ENCODE peak calls at places on chromosomes 6 and 20, in nine cellular contexts. One of them, this sample, is unnamed.

GRCh38 chr20:58054744-58055373 is 173.6 kb downstream of the ANKRD60 start:
- DNase-seq in activated B cell treated with CpG ODN at 0.5 μM for 24 hours: no peak
- DNase-seq in RWPE1: no peak
- DNase-seq in A549: no peak
- DNase-seq in psoas muscle: peak
- DNase-seq in mesothelial cell of epicardium: no peak
- DNase-seq in DND-41: no peak
- DNase-seq in Calu3: no peak
- DNase-seq in coronary artery: peak
- DNase-seq in this sample: no peak

GRCh38 chr20:64044484-64045247 is 4.8 kb downstream of the SOX18 start:
- DNase-seq in activated B cell treated with CpG ODN at 0.5 μM for 24 hours: no peak
- DNase-seq in RWPE1: peak
- DNase-seq in A549: peak
- DNase-seq in psoas muscle: no peak
- DNase-seq in mesothelial cell of epicardium: no peak
- DNase-seq in DND-41: no peak
- DNase-seq in Calu3: peak
- DNase-seq in coronary artery: no peak
- DNase-seq in this sample: no peak

GRCh38 chr6:151765444-151765886 is 42.0 kb upstream of the ESR1 start:
- DNase-seq in activated B cell treated with CpG ODN at 0.5 μM for 24 hours: no peak
- DNase-seq in RWPE1: peak
- DNase-seq in A549: peak
- DNase-seq in psoas muscle: no peak
- DNase-seq in mesothelial cell of epicardium: no peak
- DNase-seq in DND-41: peak
- DNase-seq in Calu3: peak
- DNase-seq in coronary artery: no peak
- DNase-seq in this sample: no peak

GRCh38 chr20:49942303-49942702 is 6.1 kb downstream of the RNF114 start:
- DNase-seq in activated B cell treated with CpG ODN at 0.5 μM for 24 hours: no peak
- DNase-seq in RWPE1: no peak
- DNase-seq in A549: no peak
- DNase-seq in psoas muscle: no peak
- DNase-seq in mesothelial cell of epicardium: no peak
- DNase-seq in DND-41: no peak
- DNase-seq in Calu3: no peak
- DNase-seq in coronary artery: no peak
- DNase-seq in this sample: no peak

GRCh38 chr6:37141291-37142046 is 28.5 kb upstream of the PIM1 start:
- DNase-seq in activated B cell treated with CpG ODN at 0.5 μM for 24 hours: no peak
- DNase-seq in RWPE1: no peak
- DNase-seq in A549: no peak
- DNase-seq in psoas muscle: no peak
- DNase-seq in mesothelial cell of epicardium: no peak
- DNase-seq in DND-41: no peak
- DNase-seq in Calu3: no peak
- DNase-seq in coronary artery: no peak
- DNase-seq in this sample: no peak

GRCh38 chr6:151436814-151437213 is 15.1 kb downstream of the RMND1 start:
- DNase-seq in activated B cell treated with CpG ODN at 0.5 μM for 24 hours: no peak
- DNase-seq in RWPE1: no peak
- DNase-seq in A549: no peak
- DNase-seq in psoas muscle: no peak
- DNase-seq in mesothelial cell of epicardium: no peak
- DNase-seq in DND-41: no peak
- DNase-seq in Calu3: no peak
- DNase-seq in coronary artery: no peak
- DNase-seq in this sample: no peak

GRCh38 chr20:63326314-63327228 is 33.6 kb downstream of the COL20A1 start:
- DNase-seq in activated B cell treated with CpG ODN at 0.5 μM for 24 hours: no peak
- DNase-seq in RWPE1: no peak
- DNase-seq in A549: no peak
- DNase-seq in psoas muscle: peak
- DNase-seq in mesothelial cell of epicardium: no peak
- DNase-seq in DND-41: no peak
- DNase-seq in Calu3: no peak
- DNase-seq in coronary artery: no peak
- DNase-seq in this sample: peak

GRCh38 chr6:40807484-40807883 is 220.3 kb upstream of the LRFN2 start:
- DNase-seq in activated B cell treated with CpG ODN at 0.5 μM for 24 hours: no peak
- DNase-seq in RWPE1: no peak
- DNase-seq in A549: no peak
- DNase-seq in psoas muscle: no peak
- DNase-seq in mesothelial cell of epicardium: no peak
- DNase-seq in DND-41: no peak
- DNase-seq in Calu3: no peak
- DNase-seq in coronary artery: no peak
- DNase-seq in this sample: no peak

GRCh38 chr20:62864207-62864606 is 2.6 kb upstream of the TCFL5 start:
- DNase-seq in activated B cell treated with CpG ODN at 0.5 μM for 24 hours: no peak
- DNase-seq in RWPE1: no peak
- DNase-seq in A549: no peak
- DNase-seq in psoas muscle: no peak
- DNase-seq in mesothelial cell of epicardium: no peak
- DNase-seq in DND-41: no peak
- DNase-seq in Calu3: no peak
- DNase-seq in coronary artery: no peak
- DNase-seq in this sample: no peak

GRCh38 chr6:44464527-44465310 is 77.2 kb downstream of the CDC5L start:
- DNase-seq in activated B cell treated with CpG ODN at 0.5 μM for 24 hours: no peak
- DNase-seq in RWPE1: no peak
- DNase-seq in A549: no peak
- DNase-seq in psoas muscle: no peak
- DNase-seq in mesothelial cell of epicardium: no peak
- DNase-seq in DND-41: no peak
- DNase-seq in Calu3: no peak
- DNase-seq in coronary artery: no peak
- DNase-seq in this sample: no peak

GRCh38 chr6:63352587-63353281 is 33.0 kb upstream of the LGSN start:
- DNase-seq in activated B cell treated with CpG ODN at 0.5 μM for 24 hours: no peak
- DNase-seq in RWPE1: peak
- DNase-seq in A549: no peak
- DNase-seq in psoas muscle: no peak
- DNase-seq in mesothelial cell of epicardium: peak
- DNase-seq in DND-41: no peak
- DNase-seq in Calu3: peak
- DNase-seq in coronary artery: no peak
- DNase-seq in this sample: no peak

GRCh38 chr6:111995409-111995808 is 58.5 kb upstream of the CCN6 start:
- DNase-seq in activated B cell treated with CpG ODN at 0.5 μM for 24 hours: no peak
- DNase-seq in RWPE1: no peak
- DNase-seq in A549: no peak
- DNase-seq in psoas muscle: no peak
- DNase-seq in mesothelial cell of epicardium: no peak
- DNase-seq in DND-41: no peak
- DNase-seq in Calu3: no peak
- DNase-seq in coronary artery: no peak
- DNase-seq in this sample: no peak

GRCh38 chr6:32882879-32883250 is 28.9 kb downstream of the PSMB9 start:
- DNase-seq in activated B cell treated with CpG ODN at 0.5 μM for 24 hours: no peak
- DNase-seq in RWPE1: peak
- DNase-seq in A549: no peak
- DNase-seq in psoas muscle: no peak
- DNase-seq in mesothelial cell of epicardium: no peak
- DNase-seq in DND-41: no peak
- DNase-seq in Calu3: no peak
- DNase-seq in coronary artery: no peak
- DNase-seq in this sample: no peak

GRCh38 chr6:4358414-4359107 is 223.2 kb upstream of the ECI2 start:
- DNase-seq in activated B cell treated with CpG ODN at 0.5 μM for 24 hours: no peak
- DNase-seq in RWPE1: peak
- DNase-seq in A549: peak
- DNase-seq in psoas muscle: peak
- DNase-seq in mesothelial cell of epicardium: no peak
- DNase-seq in DND-41: no peak
- DNase-seq in Calu3: peak
- DNase-seq in coronary artery: peak
- DNase-seq in this sample: no peak

GRCh38 chr20:44576297-44576696 is 6.1 kb upstream of the PKIG start:
- DNase-seq in activated B cell treated with CpG ODN at 0.5 μM for 24 hours: no peak
- DNase-seq in RWPE1: no peak
- DNase-seq in A549: no peak
- DNase-seq in psoas muscle: no peak
- DNase-seq in mesothelial cell of epicardium: no peak
- DNase-seq in DND-41: peak
- DNase-seq in Calu3: peak
- DNase-seq in coronary artery: no peak
- DNase-seq in this sample: no peak

GRCh38 chr6:11333292-11333849 is 100.9 kb upstream of the NEDD9 start:
- DNase-seq in activated B cell treated with CpG ODN at 0.5 μM for 24 hours: no peak
- DNase-seq in RWPE1: no peak
- DNase-seq in A549: no peak
- DNase-seq in psoas muscle: no peak
- DNase-seq in mesothelial cell of epicardium: no peak
- DNase-seq in DND-41: peak
- DNase-seq in Calu3: no peak
- DNase-seq in coronary artery: no peak
- DNase-seq in this sample: no peak

GRCh38 chr6:5132741-5133140 is 47.6 kb downstream of the PPP1R3G start:
- DNase-seq in activated B cell treated with CpG ODN at 0.5 μM for 24 hours: peak
- DNase-seq in RWPE1: no peak
- DNase-seq in A549: no peak
- DNase-seq in psoas muscle: peak
- DNase-seq in mesothelial cell of epicardium: no peak
- DNase-seq in DND-41: no peak
- DNase-seq in Calu3: no peak
- DNase-seq in coronary artery: peak
- DNase-seq in this sample: no peak

GRCh38 chr6:43934183-43934802 is 164.3 kb downstream of the VEGFA start:
- DNase-seq in activated B cell treated with CpG ODN at 0.5 μM for 24 hours: no peak
- DNase-seq in RWPE1: no peak
- DNase-seq in A549: no peak
- DNase-seq in psoas muscle: peak
- DNase-seq in mesothelial cell of epicardium: no peak
- DNase-seq in DND-41: no peak
- DNase-seq in Calu3: no peak
- DNase-seq in coronary artery: no peak
- DNase-seq in this sample: no peak

GRCh38 chr6:69914015-69914485 is 47.7 kb downstream of the COL19A1 start:
- DNase-seq in activated B cell treated with CpG ODN at 0.5 μM for 24 hours: no peak
- DNase-seq in RWPE1: no peak
- DNase-seq in A549: no peak
- DNase-seq in psoas muscle: no peak
- DNase-seq in mesothelial cell of epicardium: no peak
- DNase-seq in DND-41: no peak
- DNase-seq in Calu3: no peak
- DNase-seq in coronary artery: no peak
- DNase-seq in this sample: no peak

GRCh38 chr20:362271-363254 is 15.7 kb downstream of the NRSN2 start:
- DNase-seq in activated B cell treated with CpG ODN at 0.5 μM for 24 hours: no peak
- DNase-seq in RWPE1: peak
- DNase-seq in A549: peak
- DNase-seq in psoas muscle: peak
- DNase-seq in mesothelial cell of epicardium: peak
- DNase-seq in DND-41: peak
- DNase-seq in Calu3: peak
- DNase-seq in coronary artery: no peak
- DNase-seq in this sample: no peak
- TF ChIP-seq CTCF in activated B cell treated with CpG ODN at 0.5 μM for 24 hours: no peak
- TF ChIP-seq CTCF in RWPE1: no peak
- TF ChIP-seq CTCF in A549: peak
- TF ChIP-seq CTCF in psoas muscle: peak
- TF ChIP-seq CTCF in mesothelial cell of epicardium: peak
- TF ChIP-seq CTCF in DND-41: peak
- TF ChIP-seq CTCF in Calu3: peak
- TF ChIP-seq CTCF in coronary artery: no peak
- TF ChIP-seq CTCF in this sample: no peak

GRCh38 chr20:3813758-3814581 is 6.4 kb upstream of the AP5S1 start:
- DNase-seq in activated B cell treated with CpG ODN at 0.5 μM for 24 hours: no peak
- DNase-seq in RWPE1: no peak
- DNase-seq in A549: no peak
- DNase-seq in psoas muscle: peak
- DNase-seq in mesothelial cell of epicardium: no peak
- DNase-seq in DND-41: no peak
- DNase-seq in Calu3: no peak
- DNase-seq in coronary artery: no peak
- DNase-seq in this sample: no peak
- TF ChIP-seq CTCF in activated B cell treated with CpG ODN at 0.5 μM for 24 hours: no peak
- TF ChIP-seq CTCF in RWPE1: no peak
- TF ChIP-seq CTCF in A549: no peak
- TF ChIP-seq CTCF in psoas muscle: no peak
- TF ChIP-seq CTCF in mesothelial cell of epicardium: no peak
- TF ChIP-seq CTCF in DND-41: no peak
- TF ChIP-seq CTCF in Calu3: no peak
- TF ChIP-seq CTCF in coronary artery: no peak
- TF ChIP-seq CTCF in this sample: no peak

GRCh38 chr6:42254505-42254904 is 36.8 kb upstream of the MRPS10 start:
- DNase-seq in activated B cell treated with CpG ODN at 0.5 μM for 24 hours: no peak
- DNase-seq in RWPE1: no peak
- DNase-seq in A549: no peak
- DNase-seq in psoas muscle: no peak
- DNase-seq in mesothelial cell of epicardium: no peak
- DNase-seq in DND-41: no peak
- DNase-seq in Calu3: no peak
- DNase-seq in coronary artery: no peak
- DNase-seq in this sample: no peak
- TF ChIP-seq CTCF in activated B cell treated with CpG ODN at 0.5 μM for 24 hours: no peak
- TF ChIP-seq CTCF in RWPE1: no peak
- TF ChIP-seq CTCF in A549: no peak
- TF ChIP-seq CTCF in psoas muscle: no peak
- TF ChIP-seq CTCF in mesothelial cell of epicardium: no peak
- TF ChIP-seq CTCF in DND-41: no peak
- TF ChIP-seq CTCF in Calu3: no peak
- TF ChIP-seq CTCF in coronary artery: no peak
- TF ChIP-seq CTCF in this sample: no peak

GRCh38 chr6:108568101-108568500 is 7.4 kb downstream of the FOXO3 start:
- DNase-seq in activated B cell treated with CpG ODN at 0.5 μM for 24 hours: no peak
- DNase-seq in RWPE1: no peak
- DNase-seq in A549: no peak
- DNase-seq in psoas muscle: no peak
- DNase-seq in mesothelial cell of epicardium: no peak
- DNase-seq in DND-41: no peak
- DNase-seq in Calu3: no peak
- DNase-seq in coronary artery: no peak
- DNase-seq in this sample: no peak

GRCh38 chr6:108565893-108566292 is 5.2 kb downstream of the FOXO3 start:
- DNase-seq in activated B cell treated with CpG ODN at 0.5 μM for 24 hours: no peak
- DNase-seq in RWPE1: no peak
- DNase-seq in A549: no peak
- DNase-seq in psoas muscle: no peak
- DNase-seq in mesothelial cell of epicardium: no peak
- DNase-seq in DND-41: no peak
- DNase-seq in Calu3: no peak
- DNase-seq in coronary artery: no peak
- DNase-seq in this sample: no peak

GRCh38 chr6:108566406-108566805 is 5.7 kb downstream of the FOXO3 start:
- DNase-seq in activated B cell treated with CpG ODN at 0.5 μM for 24 hours: no peak
- DNase-seq in RWPE1: no peak
- DNase-seq in A549: no peak
- DNase-seq in psoas muscle: no peak
- DNase-seq in mesothelial cell of epicardium: no peak
- DNase-seq in DND-41: no peak
- DNase-seq in Calu3: no peak
- DNase-seq in coronary artery: no peak
- DNase-seq in this sample: no peak

GRCh38 chr6:108574457-108575149 is 13.9 kb downstream of the FOXO3 start:
- DNase-seq in activated B cell treated with CpG ODN at 0.5 μM for 24 hours: no peak
- DNase-seq in RWPE1: no peak
- DNase-seq in A549: no peak
- DNase-seq in psoas muscle: no peak
- DNase-seq in mesothelial cell of epicardium: no peak
- DNase-seq in DND-41: no peak
- DNase-seq in Calu3: no peak
- DNase-seq in coronary artery: no peak
- DNase-seq in this sample: no peak

GRCh38 chr6:108570518-108570917 is 9.8 kb downstream of the FOXO3 start:
- DNase-seq in activated B cell treated with CpG ODN at 0.5 μM for 24 hours: no peak
- DNase-seq in RWPE1: no peak
- DNase-seq in A549: no peak
- DNase-seq in psoas muscle: no peak
- DNase-seq in mesothelial cell of epicardium: no peak
- DNase-seq in DND-41: no peak
- DNase-seq in Calu3: no peak
- DNase-seq in coronary artery: no peak
- DNase-seq in this sample: no peak
- TF ChIP-seq CTCF in activated B cell treated with CpG ODN at 0.5 μM for 24 hours: no peak
- TF ChIP-seq CTCF in RWPE1: no peak
- TF ChIP-seq CTCF in A549: peak
- TF ChIP-seq CTCF in psoas muscle: no peak
- TF ChIP-seq CTCF in mesothelial cell of epicardium: peak
- TF ChIP-seq CTCF in DND-41: no peak
- TF ChIP-seq CTCF in Calu3: no peak
- TF ChIP-seq CTCF in coronary artery: no peak
- TF ChIP-seq CTCF in this sample: no peak